ENCODE peak calls at places on chromosomes 3 and 15, in nine cellular contexts. One of them, this sample, is unnamed.

GRCh38 chr15:38069506-38069905 is 135.1 kb downstream of the TMCO5A start:
- DNase-seq in GM12865: peak; percentile 36
- DNase-seq in stomach: peak; percentile 47
- DNase-seq in endothelial cell: no peak
- DNase-seq in fibroblast of pulmonary artery: peak; percentile 84
- DNase-seq in AG09319: peak; percentile 66
- DNase-seq in uterus: peak; percentile 20
- DNase-seq in type B pancreatic cell: no peak
- DNase-seq in HFFc6: peak; percentile 88
- DNase-seq in this sample: no peak

GRCh38 chr3:46812237-46812791 is 50.9 kb downstream of the MYL3 start:
- DNase-seq in GM12865: peak; percentile 18
- DNase-seq in stomach: peak; percentile 77
- DNase-seq in endothelial cell: peak; percentile 66
- DNase-seq in fibroblast of pulmonary artery: peak; percentile 39
- DNase-seq in AG09319: peak; percentile 3
- DNase-seq in uterus: peak; percentile 72
- DNase-seq in type B pancreatic cell: peak; percentile 80
- DNase-seq in HFFc6: no peak
- DNase-seq in this sample: peak; percentile 89

GRCh38 chr15:94029495-94029894 is 201.9 kb upstream of the MCTP2 start:
- DNase-seq in GM12865: no peak
- DNase-seq in stomach: no peak
- DNase-seq in endothelial cell: no peak
- DNase-seq in fibroblast of pulmonary artery: no peak
- DNase-seq in AG09319: peak; percentile 70
- DNase-seq in uterus: no peak
- DNase-seq in type B pancreatic cell: no peak
- DNase-seq in HFFc6: peak; percentile 93
- DNase-seq in this sample: no peak

GRCh38 chr3:43286886-43287301 is 554 bp downstream of the SNRK start:
- DNase-seq in GM12865: peak; percentile 18
- DNase-seq in stomach: no peak
- DNase-seq in endothelial cell: peak; percentile 8
- DNase-seq in fibroblast of pulmonary artery: no peak
- DNase-seq in AG09319: no peak
- DNase-seq in uterus: no peak
- DNase-seq in type B pancreatic cell: no peak
- DNase-seq in HFFc6: no peak
- DNase-seq in this sample: no peak

GRCh38 chr15:92376109-92376508 is 17.6 kb upstream of the ST8SIA2 start:
- DNase-seq in GM12865: no peak
- DNase-seq in stomach: no peak
- DNase-seq in endothelial cell: no peak
- DNase-seq in fibroblast of pulmonary artery: no peak
- DNase-seq in AG09319: no peak
- DNase-seq in uterus: no peak
- DNase-seq in type B pancreatic cell: no peak
- DNase-seq in HFFc6: no peak
- DNase-seq in this sample: no peak

GRCh38 chr15:82849556-82850241 is 40.3 kb downstream of the WHAMM start:
- DNase-seq in GM12865: peak; percentile 81
- DNase-seq in stomach: peak; percentile 79
- DNase-seq in endothelial cell: peak; percentile 78
- DNase-seq in fibroblast of pulmonary artery: peak; percentile 87
- DNase-seq in AG09319: peak; percentile 62
- DNase-seq in uterus: peak; percentile 27
- DNase-seq in type B pancreatic cell: peak; percentile 71
- DNase-seq in HFFc6: peak; percentile 87
- DNase-seq in this sample: peak; percentile 80

GRCh38 chr3:36362973-36363372 is 17.3 kb upstream of the STAC start:
- DNase-seq in GM12865: no peak
- DNase-seq in stomach: no peak
- DNase-seq in endothelial cell: no peak
- DNase-seq in fibroblast of pulmonary artery: peak; percentile 55
- DNase-seq in AG09319: peak; percentile 16
- DNase-seq in uterus: no peak
- DNase-seq in type B pancreatic cell: no peak
- DNase-seq in HFFc6: no peak
- DNase-seq in this sample: no peak

GRCh38 chr15:22884344-22884743 is 45.9 kb downstream of the NIPA2 start:
- DNase-seq in GM12865: no peak
- DNase-seq in stomach: no peak
- DNase-seq in endothelial cell: no peak
- DNase-seq in fibroblast of pulmonary artery: no peak
- DNase-seq in AG09319: no peak
- DNase-seq in uterus: no peak
- DNase-seq in type B pancreatic cell: no peak
- DNase-seq in HFFc6: no peak
- DNase-seq in this sample: no peak

GRCh38 chr15:40549894-40550293 is 14.9 kb downstream of the CCDC32 start:
- DNase-seq in GM12865: peak; percentile 44
- DNase-seq in stomach: peak; percentile 75
- DNase-seq in endothelial cell: no peak
- DNase-seq in fibroblast of pulmonary artery: no peak
- DNase-seq in AG09319: no peak
- DNase-seq in uterus: no peak
- DNase-seq in type B pancreatic cell: no peak
- DNase-seq in HFFc6: no peak
- DNase-seq in this sample: no peak

GRCh38 chr3:99774467-99774866 is 43.2 kb upstream of the CMSS1 start:
- DNase-seq in GM12865: peak; percentile 73
- DNase-seq in stomach: no peak
- DNase-seq in endothelial cell: no peak
- DNase-seq in fibroblast of pulmonary artery: peak; percentile 62
- DNase-seq in AG09319: peak; percentile 79
- DNase-seq in uterus: no peak
- DNase-seq in type B pancreatic cell: no peak
- DNase-seq in HFFc6: peak; percentile 86
- DNase-seq in this sample: no peak

GRCh38 chr3:110773413-110773954 is 298.1 kb upstream of the NECTIN3 start:
- DNase-seq in GM12865: no peak
- DNase-seq in stomach: no peak
- DNase-seq in endothelial cell: no peak
- DNase-seq in fibroblast of pulmonary artery: peak; percentile 59
- DNase-seq in AG09319: peak; percentile 18
- DNase-seq in uterus: no peak
- DNase-seq in type B pancreatic cell: no peak
- DNase-seq in HFFc6: peak; percentile 71
- DNase-seq in this sample: no peak

GRCh38 chr3:195075941-195076875 is 194.8 kb downstream of the XXYLT1 start:
- DNase-seq in GM12865: no peak
- DNase-seq in stomach: no peak
- DNase-seq in endothelial cell: no peak
- DNase-seq in fibroblast of pulmonary artery: no peak
- DNase-seq in AG09319: no peak
- DNase-seq in uterus: no peak
- DNase-seq in type B pancreatic cell: no peak
- DNase-seq in HFFc6: no peak
- DNase-seq in this sample: no peak

GRCh38 chr3:48688737-48689075 is 3.0 kb upstream of the NCKIPSD start:
- DNase-seq in GM12865: no peak
- DNase-seq in stomach: no peak
- DNase-seq in endothelial cell: no peak
- DNase-seq in fibroblast of pulmonary artery: no peak
- DNase-seq in AG09319: no peak
- DNase-seq in uterus: no peak
- DNase-seq in type B pancreatic cell: no peak
- DNase-seq in HFFc6: no peak
- DNase-seq in this sample: no peak

GRCh38 chr3:140276698-140277097 is 341.7 kb downstream of the CLSTN2 start:
- DNase-seq in GM12865: peak; percentile 27
- DNase-seq in stomach: peak; percentile 26
- DNase-seq in endothelial cell: peak; percentile 26
- DNase-seq in fibroblast of pulmonary artery: peak; percentile 23
- DNase-seq in AG09319: peak; percentile 12
- DNase-seq in uterus: no peak
- DNase-seq in type B pancreatic cell: no peak
- DNase-seq in HFFc6: no peak
- DNase-seq in this sample: no peak

GRCh38 chr3:187906922-187907321 is 161.7 kb upstream of the BCL6 start:
- DNase-seq in GM12865: no peak
- DNase-seq in stomach: no peak
- DNase-seq in endothelial cell: no peak
- DNase-seq in fibroblast of pulmonary artery: no peak
- DNase-seq in AG09319: no peak
- DNase-seq in uterus: peak; percentile 30
- DNase-seq in type B pancreatic cell: no peak
- DNase-seq in HFFc6: no peak
- DNase-seq in this sample: no peak

GRCh38 chr15:77075528-77075927 is 4.6 kb upstream of the TSPAN3 start:
- DNase-seq in GM12865: no peak
- DNase-seq in stomach: peak; percentile 50
- DNase-seq in endothelial cell: no peak
- DNase-seq in fibroblast of pulmonary artery: no peak
- DNase-seq in AG09319: no peak
- DNase-seq in uterus: no peak
- DNase-seq in type B pancreatic cell: no peak
- DNase-seq in HFFc6: peak; percentile 45
- DNase-seq in this sample: no peak
- TF ChIP-seq CTCF in GM12865: no peak
- TF ChIP-seq CTCF in stomach: no peak
- TF ChIP-seq CTCF in endothelial cell: no peak
- TF ChIP-seq CTCF in fibroblast of pulmonary artery: no peak
- TF ChIP-seq CTCF in AG09319: no peak
- TF ChIP-seq CTCF in uterus: no peak
- TF ChIP-seq CTCF in type B pancreatic cell: no peak
- TF ChIP-seq CTCF in HFFc6: no peak
- TF ChIP-seq CTCF in this sample: no peak

GRCh38 chr3:171459130-171459941 is 869 bp downstream of the TNIK start:
- DNase-seq in GM12865: peak; percentile 68
- DNase-seq in stomach: peak; percentile 38
- DNase-seq in endothelial cell: peak; percentile 48
- DNase-seq in fibroblast of pulmonary artery: peak; percentile 54
- DNase-seq in AG09319: no peak
- DNase-seq in uterus: peak; percentile 28
- DNase-seq in type B pancreatic cell: no peak
- DNase-seq in HFFc6: no peak
- DNase-seq in this sample: peak; percentile 45

GRCh38 chr3:171461087-171461917 is 1.1 kb upstream of the TNIK start:
- DNase-seq in GM12865: peak; percentile 76
- DNase-seq in stomach: no peak
- DNase-seq in endothelial cell: no peak
- DNase-seq in fibroblast of pulmonary artery: peak; percentile 65
- DNase-seq in AG09319: no peak
- DNase-seq in uterus: peak; percentile 42
- DNase-seq in type B pancreatic cell: no peak
- DNase-seq in HFFc6: peak; percentile 36
- DNase-seq in this sample: no peak

GRCh38 chr3:171458857-171459129 is 1.4 kb downstream of the TNIK start:
- DNase-seq in GM12865: no peak
- DNase-seq in stomach: no peak
- DNase-seq in endothelial cell: peak; percentile 37
- DNase-seq in fibroblast of pulmonary artery: no peak
- DNase-seq in AG09319: no peak
- DNase-seq in uterus: no peak
- DNase-seq in type B pancreatic cell: no peak
- DNase-seq in HFFc6: no peak
- DNase-seq in this sample: peak; percentile 25

GRCh38 chr3:171459942-171460225 is 321 bp downstream of the TNIK start:
- DNase-seq in GM12865: no peak
- DNase-seq in stomach: no peak
- DNase-seq in endothelial cell: peak; percentile 17
- DNase-seq in fibroblast of pulmonary artery: peak; percentile 23
- DNase-seq in AG09319: no peak
- DNase-seq in uterus: no peak
- DNase-seq in type B pancreatic cell: no peak
- DNase-seq in HFFc6: no peak
- DNase-seq in this sample: no peak

GRCh38 chr3:171460226-171461086 is at the start of gene TNIK:
- DNase-seq in GM12865: peak; percentile 97
- DNase-seq in stomach: peak; percentile 87
- DNase-seq in endothelial cell: peak; percentile 79
- DNase-seq in fibroblast of pulmonary artery: peak; percentile 95
- DNase-seq in AG09319: peak; percentile 49
- DNase-seq in uterus: peak; percentile 91
- DNase-seq in type B pancreatic cell: peak; percentile 83
- DNase-seq in HFFc6: peak; percentile 84
- DNase-seq in this sample: peak; percentile 87
- TF ChIP-seq CTCF in GM12865: peak; percentile 24
- TF ChIP-seq CTCF in stomach: peak; percentile 25
- TF ChIP-seq CTCF in endothelial cell: peak; percentile 63
- TF ChIP-seq CTCF in fibroblast of pulmonary artery: peak; percentile 10
- TF ChIP-seq CTCF in AG09319: peak; percentile 8
- TF ChIP-seq CTCF in uterus: peak; percentile 26
- TF ChIP-seq CTCF in type B pancreatic cell: peak; percentile 76
- TF ChIP-seq CTCF in HFFc6: peak; percentile 67
- TF ChIP-seq CTCF in this sample: no peak

DNA sequence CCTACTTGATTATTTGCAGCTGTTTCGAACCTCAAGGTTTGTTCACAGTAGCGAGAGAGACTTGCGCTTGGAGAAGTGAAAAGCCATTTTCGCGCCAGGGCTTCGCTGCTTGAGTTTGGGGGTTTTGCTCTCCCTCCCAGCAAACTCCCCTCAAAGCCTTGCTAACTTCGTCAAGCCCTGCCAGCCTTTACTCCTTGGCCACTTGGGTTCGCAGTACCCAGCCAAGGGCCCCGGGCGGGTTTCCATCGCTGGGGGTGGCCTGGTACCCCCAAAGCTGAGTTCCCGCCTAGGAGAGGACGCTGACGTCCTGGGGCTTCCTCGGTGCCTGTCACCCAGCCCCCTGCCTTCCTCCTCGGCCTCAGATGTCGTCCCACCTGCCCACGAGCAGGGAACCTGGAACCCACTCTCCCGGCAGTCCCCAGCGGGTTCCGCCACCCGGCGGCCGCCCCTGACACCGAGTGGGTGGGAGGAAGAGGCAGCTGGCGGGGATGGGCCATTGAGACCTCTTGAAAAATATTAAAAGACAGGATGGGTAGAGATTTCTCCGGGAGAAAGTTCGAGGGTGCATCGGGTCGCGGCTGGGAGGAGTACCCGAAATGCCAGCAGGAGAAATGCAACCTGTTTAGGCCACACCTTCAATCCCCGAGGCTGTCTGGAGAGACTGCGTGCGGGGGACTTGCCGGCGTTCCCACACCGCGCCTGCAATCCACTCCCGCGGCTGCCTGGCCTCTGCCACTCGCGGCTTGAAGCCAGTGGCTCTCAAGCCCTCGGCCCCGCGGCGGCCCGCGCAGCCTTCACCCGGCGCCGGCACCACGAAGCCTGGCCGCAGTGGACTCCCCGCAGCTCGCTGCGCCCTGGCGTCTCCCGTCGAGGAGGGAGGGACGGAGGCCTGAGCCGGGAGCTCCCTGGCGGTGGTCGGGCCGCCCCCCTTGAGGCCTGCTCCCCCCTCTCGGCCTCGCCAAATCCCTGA is 8.8 kb upstream of the NR2F2 start:
- DNase-seq in GM12865: no peak
- DNase-seq in stomach: peak; percentile 54
- DNase-seq in endothelial cell: no peak
- DNase-seq in fibroblast of pulmonary artery: peak; percentile 32
- DNase-seq in AG09319: no peak
- DNase-seq in uterus: peak; percentile 73
- DNase-seq in type B pancreatic cell: no peak
- DNase-seq in HFFc6: no peak
- DNase-seq in this sample: peak; percentile 70
- TF ChIP-seq CTCF in GM12865: no peak
- TF ChIP-seq CTCF in stomach: no peak
- TF ChIP-seq CTCF in endothelial cell: no peak
- TF ChIP-seq CTCF in fibroblast of pulmonary artery: no peak
- TF ChIP-seq CTCF in AG09319: no peak
- TF ChIP-seq CTCF in uterus: peak; percentile 7
- TF ChIP-seq CTCF in type B pancreatic cell: no peak
- TF ChIP-seq CTCF in HFFc6: peak; percentile 34
- TF ChIP-seq CTCF in this sample: no peak

GRCh38 chr3:149343951-149344350 is 10.5 kb upstream of the TM4SF18 start:
- DNase-seq in GM12865: peak; percentile 12
- DNase-seq in stomach: no peak
- DNase-seq in endothelial cell: no peak
- DNase-seq in fibroblast of pulmonary artery: no peak
- DNase-seq in AG09319: no peak
- DNase-seq in uterus: no peak
- DNase-seq in type B pancreatic cell: no peak
- DNase-seq in HFFc6: no peak
- DNase-seq in this sample: no peak
- TF ChIP-seq CTCF in GM12865: no peak
- TF ChIP-seq CTCF in stomach: no peak
- TF ChIP-seq CTCF in endothelial cell: peak; percentile 55
- TF ChIP-seq CTCF in fibroblast of pulmonary artery: no peak
- TF ChIP-seq CTCF in AG09319: no peak
- TF ChIP-seq CTCF in uterus: no peak
- TF ChIP-seq CTCF in type B pancreatic cell: no peak
- TF ChIP-seq CTCF in HFFc6: peak; percentile 61
- TF ChIP-seq CTCF in this sample: no peak

This sample was measured in nephron progenitor cell.